ENCODE peak calls at places on chromosomes 4 and X, in four cellular contexts. H is K562, U is GM12878, J is HCT116. K is an unnamed sample.
A peak's percentile ranks its signal among the peaks of the same experiment; 100 is the strongest.

GRCh38 chrX:134718329-134719317 is 60.4 kb upstream of the PLAC1 start:
- DNase-seq in H (peak; percentile 47), U (peak; percentile 25), J (peak; percentile 54), K (no peak)

GRCh38 chr4:129526812-129527211 is 430.9 kb downstream of the C4orf33 start:
- DNase-seq in H (no peak), U (no peak), J (peak; percentile 21), K (peak; percentile 8)

GRCh38 chrX:81195712-81196111 is 6.0 kb downstream of the HMGN5 start:
- DNase-seq in H (peak; percentile 25), U (no peak), J (peak; percentile 33), K (peak; percentile 27)

GRCh38 chr4:10075158-10075863 is 41.3 kb downstream of the WDR1 start:
- DNase-seq in H (no peak), U (no peak), J (no peak), K (no peak)

GRCh38 chr4:26238782-26239647 is 81.8 kb upstream of the RBPJ start:
- DNase-seq in H (no peak), U (no peak), J (no peak), K (peak; percentile 8)

GRCh38 chrX:11702965-11703631 is 37.4 kb upstream of the ARHGAP6 start:
- DNase-seq in H (no peak), U (no peak), J (no peak), K (no peak)

GRCh38 chr4:15370296-15370695 is 57.5 kb upstream of the C1QTNF7 start:
- DNase-seq in H (no peak), U (no peak), J (no peak), K (no peak)

GRCh38 chr4:87949961-87950360 is 25.6 kb upstream of the SPP1 start:
- DNase-seq in H (no peak), U (no peak), J (no peak), K (no peak)

GRCh38 chrX:24259544-24260240 is 54.2 kb downstream of the SUPT20HL2 start:
- DNase-seq in H (peak; percentile 38), U (no peak), J (peak; percentile 50), K (peak; percentile 56)

GRCh38 chr4:101174679-101175078 is 172.6 kb downstream of the PPP3CA start:
- DNase-seq in H (no peak), U (no peak), J (no peak), K (no peak)

GRCh38 chr4:140049024-140049923 is 104.7 kb downstream of the MAML3 start:
- DNase-seq in H (no peak), U (no peak), J (no peak), K (peak; percentile 2)

GRCh38 chr4:169068423-169068822 is 58.4 kb upstream of the CBR4 start:
- DNase-seq in H (no peak), U (no peak), J (no peak), K (peak; percentile 39)

GRCh38 chr4:78519962-78520361 is 31.6 kb upstream of the ANXA3 start:
- DNase-seq in H (no peak), U (no peak), J (no peak), K (no peak)

GRCh38 chr4:78517050-78517652 is 34.4 kb upstream of the ANXA3 start:
- DNase-seq in H (peak; percentile 23), U (no peak), J (no peak), K (peak; percentile 11)

GRCh38 chr4:78518551-78518950 is 33.0 kb upstream of the ANXA3 start:
- DNase-seq in H (no peak), U (no peak), J (no peak), K (no peak)

GRCh38 chr4:78524009-78524408 is 27.6 kb upstream of the ANXA3 start:
- DNase-seq in H (no peak), U (no peak), J (no peak), K (no peak)

GRCh38 chr4:78520808-78521226 is 30.8 kb upstream of the ANXA3 start:
- DNase-seq in H (no peak), U (no peak), J (no peak), K (no peak)
- TF ChIP-seq SRF in H (no peak), U (no peak), J (no peak), K (no peak)

GRCh38 chr4:90113881-90114457 is 13.2 kb upstream of the CCSER1 start:
- DNase-seq in H (no peak), U (no peak), J (no peak), K (no peak)

GRCh38 chr4:90118547-90119211 is 8.5 kb upstream of the CCSER1 start:
- DNase-seq in H (no peak), U (no peak), J (no peak), K (no peak)

DNA sequence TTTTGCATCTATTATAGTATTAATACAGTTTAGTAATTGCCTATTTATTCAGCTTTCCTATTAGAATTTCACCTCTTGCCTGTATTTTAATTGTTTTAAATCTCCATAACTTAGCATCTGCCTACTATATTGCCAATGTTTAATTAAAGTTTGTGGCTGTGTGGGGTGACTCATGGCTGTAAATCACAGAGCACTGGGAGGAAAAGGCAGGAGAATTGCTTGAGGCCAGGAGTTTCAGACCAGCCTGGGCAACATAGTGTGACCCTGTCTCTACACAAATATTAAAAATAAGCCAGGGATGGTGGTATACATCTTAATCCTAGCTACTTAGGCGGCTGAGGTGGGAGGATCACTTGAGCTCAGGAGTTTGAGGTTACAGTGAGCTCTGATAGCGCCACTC is 14.5 kb upstream of the CCSER1 start:
- DNase-seq in H (no peak), U (no peak), J (no peak), K (no peak)
- TF ChIP-seq ZBTB33 in H (no peak), U (no peak), J (no peak), K (no peak)

GRCh38 chr4:175999944-176000343 is 65.7 kb upstream of the WDR17 start:
- DNase-seq in H (no peak), U (no peak), J (no peak), K (no peak)

GRCh38 chr4:175998782-175999181 is 66.9 kb upstream of the WDR17 start:
- DNase-seq in H (no peak), U (no peak), J (peak; percentile 47), K (no peak)

GRCh38 chr4:175997291-175997690 is 68.3 kb upstream of the WDR17 start:
- DNase-seq in H (no peak), U (no peak), J (no peak), K (no peak)

GRCh38 chr4:176002007-176002623 is 63.5 kb upstream of the WDR17 start:
- DNase-seq in H (no peak), U (no peak), J (peak; percentile 18), K (no peak)

DNA sequence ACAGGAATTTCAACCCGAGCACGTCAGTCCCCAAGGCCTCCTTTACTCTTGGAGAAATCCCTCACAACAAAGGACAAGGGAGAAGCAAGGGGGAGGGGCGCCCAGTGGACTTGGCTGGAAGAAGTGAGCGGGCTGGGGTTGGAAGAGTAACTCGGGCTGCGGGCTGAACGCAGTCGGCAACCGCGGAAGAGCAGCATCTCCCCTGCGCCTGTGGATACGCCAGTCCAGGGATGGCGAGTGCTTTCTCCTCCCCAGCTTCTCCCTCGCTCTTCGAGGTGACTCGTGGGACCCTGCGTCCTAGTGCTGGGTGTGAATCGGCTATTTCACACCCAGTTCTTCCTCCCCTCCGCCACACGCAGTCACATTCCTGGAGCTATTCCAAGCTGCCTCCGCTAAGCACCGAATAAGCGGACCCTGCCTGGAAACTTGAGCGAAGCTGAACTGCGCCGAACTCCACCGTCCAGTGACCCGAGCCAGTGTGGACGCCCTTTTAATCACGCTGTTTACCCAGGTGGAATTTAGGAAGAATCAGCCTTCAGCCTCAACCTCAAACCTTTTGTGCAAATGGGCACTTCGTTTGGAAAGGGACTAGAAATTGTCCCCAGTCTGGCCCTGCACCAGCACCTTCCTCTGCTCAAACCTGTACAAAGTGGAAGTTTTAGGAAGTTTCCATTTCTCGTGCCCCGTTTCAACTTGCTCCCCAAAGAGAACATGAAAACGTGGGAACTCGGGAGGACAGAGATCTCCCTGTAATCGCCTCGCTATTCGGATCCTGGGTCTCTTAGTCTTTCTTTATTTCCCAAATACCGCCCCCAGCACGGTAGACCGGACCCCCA is 64.3 kb upstream of the WDR17 start:
- DNase-seq in H (no peak), U (no peak), J (peak; percentile 15), K (no peak)
- TF ChIP-seq SRF in H (no peak), U (no peak), J (no peak), K (no peak)

GRCh38 chr4:157992038-157992706 is 180.7 kb downstream of the GASK1B start:
- DNase-seq in H (peak; percentile 10), U (no peak), J (peak; percentile 73), K (peak; percentile 60)
- TF ChIP-seq ZBTB33 in H (no peak), U (no peak), J (no peak), K (no peak)

GRCh38 chrX:56279869-56280268 is 47.7 kb downstream of the KLF8 start:
- DNase-seq in H (peak; percentile 4), U (no peak), J (no peak), K (no peak)

GRCh38 chrX:56284269-56284668 is 52.1 kb downstream of the KLF8 start:
- DNase-seq in H (no peak), U (no peak), J (no peak), K (no peak)

GRCh38 chrX:56281789-56282188 is 49.6 kb downstream of the KLF8 start:
- DNase-seq in H (no peak), U (no peak), J (peak; percentile 3), K (peak; percentile 8)
- TF ChIP-seq SRF in H (no peak), U (no peak), J (no peak), K (no peak)

GRCh38 chr4:189087981-189088380 is 852.7 kb upstream of the FRG1 start:
- DNase-seq in H (no peak), U (no peak), J (no peak), K (no peak)
- TF ChIP-seq ZBTB33 in H (no peak), U (no peak), J (no peak), K (no peak)

GRCh38 chr4:2047031-2047660 is 12.0 kb upstream of the NAT8L start:
- DNase-seq in H (no peak), U (no peak), J (no peak), K (no peak)
- TF ChIP-seq SRF in H (no peak), U (no peak), J (no peak), K (no peak)

GRCh38 chr4:102663073-102663472 is 97.7 kb downstream of the MANBA start:
- DNase-seq in H (no peak), U (no peak), J (no peak), K (no peak)
- TF ChIP-seq ZBTB33 in H (no peak), U (no peak), J (no peak), K (no peak)

GRCh38 chrX:154598656-154599055 is 13.7 kb downstream of the CTAG1A start:
- DNase-seq in H (no peak), U (no peak), J (no peak), K (no peak)

GRCh38 chrX:154602766-154603437 is 16.2 kb downstream of the CTAG1B start:
- DNase-seq in H (no peak), U (no peak), J (no peak), K (no peak)

GRCh38 chrX:154602226-154602625 is 16.9 kb downstream of the CTAG1B start:
- DNase-seq in H (no peak), U (no peak), J (no peak), K (no peak)

GRCh38 chrX:154599531-154599930 is 14.6 kb downstream of the CTAG1A start:
- DNase-seq in H (no peak), U (no peak), J (no peak), K (no peak)

DNA sequence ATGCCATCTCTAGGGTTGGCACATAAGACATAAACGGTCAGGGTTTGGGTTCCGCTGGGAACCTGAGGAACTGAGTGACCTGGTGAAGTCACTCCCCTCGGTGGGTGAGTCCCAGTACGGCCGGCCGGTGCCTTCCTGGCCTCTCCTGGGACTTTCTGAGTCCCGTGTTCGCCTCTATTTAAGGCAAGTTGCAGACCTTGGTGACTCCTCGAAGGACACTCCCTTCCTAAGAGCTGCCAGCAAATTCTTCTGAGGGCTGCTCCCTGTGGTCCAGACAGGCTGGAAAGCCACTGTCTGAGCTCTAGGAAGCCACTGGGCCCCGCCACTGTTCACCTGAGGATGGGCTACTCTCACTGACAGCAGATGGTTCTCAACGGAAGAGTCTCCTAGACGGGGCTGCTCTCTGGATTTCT is 16.0 kb downstream of the CTAG1A start:
- DNase-seq in H (no peak), U (no peak), J (no peak), K (no peak)
- TF ChIP-seq SRF in H (no peak), U (no peak), J (no peak), K (no peak)